ENCODE peak calls at places on chromosomes 12 and 14, in four cellular contexts. H is IMR-90, N is keratinocyte, L is K562. M is an unnamed sample.

GRCh38 chr14:89256273-89256672 is 160.8 kb downstream of the FOXN3 start:
- DNase-seq in H (no peak), N (no peak), L (no peak), M (no peak)

GRCh38 chr12:51871918-51872688 is 15.8 kb upstream of the ANKRD33 start:
- DNase-seq in H (no peak), N (no peak), L (peak; percentile 23), M (no peak)

GRCh38 chr12:118840399-118840798 is 140.9 kb upstream of the SRRM4 start:
- DNase-seq in H (no peak), N (no peak), L (peak; percentile 6), M (no peak)

GRCh38 chr14:96071561-96071960 is 32.4 kb downstream of the C14orf132 start:
- DNase-seq in H (no peak), N (no peak), L (no peak), M (no peak)

GRCh38 chr12:131443019-131444000 is 267.6 kb upstream of the SFSWAP start:
- DNase-seq in H (no peak), N (no peak), L (no peak), M (no peak)

GRCh38 chr12:94622475-94622874 is 27.9 kb downstream of the TMCC3 start:
- DNase-seq in H (no peak), N (no peak), L (no peak), M (peak; percentile 93)

GRCh38 chr12:108694812-108695278 is 36.5 kb downstream of the CORO1C start:
- DNase-seq in H (peak; percentile 74), N (peak; percentile 68), L (no peak), M (peak; percentile 53)

GRCh38 chr12:51823875-51824565 is 24.5 kb downstream of the FIGNL2 start:
- DNase-seq in H (peak; percentile 73), N (no peak), L (peak; percentile 48), M (peak; percentile 55)

GRCh38 chr12:124633269-124633953 is 66.0 kb upstream of the NCOR2 start:
- DNase-seq in H (peak; percentile 73), N (no peak), L (no peak), M (no peak)

GRCh38 chr14:22255042-22255441 is 334.0 kb downstream of the DAD1 start:
- DNase-seq in H (no peak), N (no peak), L (no peak), M (no peak)

GRCh38 chr12:127559349-127560040 is 707.5 kb upstream of the TMEM132C start:
- DNase-seq in H (peak; percentile 94), N (peak; percentile 5), L (peak; percentile 11), M (peak; percentile 1)

GRCh38 chr14:86035882-86036281 is 505.9 kb downstream of the FLRT2 start:
- DNase-seq in H (no peak), N (no peak), L (no peak), M (no peak)

GRCh38 chr12:111636209-111636928 is 37.3 kb upstream of the ATXN2 start:
- DNase-seq in H (peak; percentile 54), N (no peak), L (peak; percentile 81), M (peak; percentile 55)

GRCh38 chr12:116318738-116319050 is 41.2 kb upstream of the MED13L start:
- DNase-seq in H (no peak), N (no peak), L (no peak), M (no peak)

GRCh38 chr12:82862069-82862841 is 175.5 kb downstream of the TMTC2 start:
- DNase-seq in H (peak; percentile 2), N (no peak), L (no peak), M (peak; percentile 77)

DNA sequence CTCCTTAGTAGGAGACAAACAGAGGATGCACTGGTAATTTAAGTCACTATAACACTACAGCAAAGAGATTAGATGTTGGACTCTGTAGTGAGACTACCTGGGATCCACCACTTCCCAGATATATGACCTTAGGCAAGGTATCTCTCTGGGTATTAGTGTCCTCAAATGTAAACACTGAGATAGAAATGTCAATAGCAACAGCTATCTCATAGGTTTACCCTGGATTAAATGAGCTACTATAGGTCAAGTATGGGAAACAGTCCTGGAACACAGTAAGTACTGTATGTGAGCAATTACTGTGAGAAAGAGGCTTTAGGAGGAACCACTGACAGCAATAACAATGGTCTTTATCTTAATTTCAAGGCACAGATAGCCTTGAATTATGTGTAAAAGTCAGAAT is 214.5 kb downstream of the NOVA1 start:
- DNase-seq in H (no peak), N (no peak), L (no peak), M (no peak)
- H3K9me3 ChIP-seq in H (no peaks in the 10 kb centered on the region), N (no peaks in the 10 kb centered on the region), L (no peaks in the 10 kb centered on the region), M (no peaks in the 10 kb centered on the region)

GRCh38 chr14:75259946-75260545 is 18.6 kb upstream of the FOS start:
- DNase-seq in H (no peak), N (no peak), L (no peak), M (no peak)
- H3K4me1 ChIP-seq in H (peaks cover 8% of the 10 kb centered on the region), N (peaks cover 53% of the 10 kb centered on the region), L (peaks cover 16% of the 10 kb centered on the region), M (peaks cover 26% of the 10 kb centered on the region)

GRCh38 chr12:57521475-57522018 is 1.1 kb upstream of the MBD6 start:
- DNase-seq in H (peak; percentile 61), N (no peak), L (no peak), M (no peak)
- H3K9me1 ChIP-seq in H (peaks cover 14% of the 10 kb centered on the region), N (peaks cover 2% of the 10 kb centered on the region), L (peaks cover 7% of the 10 kb centered on the region), M (no peaks in the 10 kb centered on the region)

GRCh38 chr12:30779178-30779577 is 24.4 kb upstream of the CAPRIN2 start:
- DNase-seq in H (no peak), N (no peak), L (no peak), M (no peak)
- H3K9me3 ChIP-seq in H (no peaks in the 10 kb centered on the region), N (no peaks in the 10 kb centered on the region), L (peaks cover 11% of the 10 kb centered on the region), M (no peaks in the 10 kb centered on the region)

GRCh38 chr14:104081493-104081835 is 4.0 kb upstream of the ASPG start:
- DNase-seq in H (no peak), N (no peak), L (no peak), M (no peak)

GRCh38 chr14:104082807-104083206 is 2.7 kb upstream of the ASPG start:
- DNase-seq in H (no peak), N (no peak), L (no peak), M (no peak)

GRCh38 chr14:104084251-104085002 is 1.1 kb upstream of the ASPG start:
- DNase-seq in H (no peak), N (no peak), L (no peak), M (no peak)

GRCh38 chr14:104080557-104081492 is 4.7 kb upstream of the ASPG start:
- DNase-seq in H (no peak), N (no peak), L (no peak), M (no peak)

DNA sequence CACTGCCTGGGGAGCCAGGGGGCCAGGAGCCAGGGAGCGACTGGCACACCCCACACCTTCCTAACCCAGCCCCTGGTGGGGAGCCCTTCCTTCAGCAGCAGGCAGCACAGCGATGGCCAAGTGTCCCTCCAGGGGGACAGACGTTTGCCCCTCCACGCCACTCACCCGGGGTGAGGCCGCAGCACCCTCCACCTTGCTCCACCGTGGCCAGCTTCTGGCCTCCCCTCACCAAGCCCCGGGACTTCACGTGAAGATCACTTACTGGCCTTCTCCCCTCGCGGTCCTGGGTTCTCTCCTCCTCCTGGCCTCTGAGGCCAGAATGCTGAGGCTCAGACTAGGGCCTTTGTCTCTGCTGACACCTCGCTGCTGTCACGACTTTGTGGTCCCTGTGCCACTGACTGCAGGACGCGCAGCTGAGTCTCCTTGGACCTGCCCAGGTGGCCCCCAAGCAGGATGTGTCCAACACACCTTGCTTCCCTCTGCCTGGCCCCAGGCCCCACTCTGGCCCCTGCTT is 3.5 kb upstream of the ASPG start:
- DNase-seq in H (no peak), N (no peak), L (no peak), M (no peak)
- H3K4me1 ChIP-seq in H (no peaks in the 10 kb centered on the region), N (no peaks in the 10 kb centered on the region), L (no peaks in the 10 kb centered on the region), M (no peaks in the 10 kb centered on the region)

GRCh38 chr12:98438826-98439225 is 76.6 kb upstream of the TMPO start:
- DNase-seq in H (no peak), N (no peak), L (no peak), M (no peak)

GRCh38 chr12:98440165-98440581 is 75.2 kb upstream of the TMPO start:
- DNase-seq in H (peak; percentile 95), N (peak; percentile 35), L (peak; percentile 87), M (peak; percentile 95)

DNA sequence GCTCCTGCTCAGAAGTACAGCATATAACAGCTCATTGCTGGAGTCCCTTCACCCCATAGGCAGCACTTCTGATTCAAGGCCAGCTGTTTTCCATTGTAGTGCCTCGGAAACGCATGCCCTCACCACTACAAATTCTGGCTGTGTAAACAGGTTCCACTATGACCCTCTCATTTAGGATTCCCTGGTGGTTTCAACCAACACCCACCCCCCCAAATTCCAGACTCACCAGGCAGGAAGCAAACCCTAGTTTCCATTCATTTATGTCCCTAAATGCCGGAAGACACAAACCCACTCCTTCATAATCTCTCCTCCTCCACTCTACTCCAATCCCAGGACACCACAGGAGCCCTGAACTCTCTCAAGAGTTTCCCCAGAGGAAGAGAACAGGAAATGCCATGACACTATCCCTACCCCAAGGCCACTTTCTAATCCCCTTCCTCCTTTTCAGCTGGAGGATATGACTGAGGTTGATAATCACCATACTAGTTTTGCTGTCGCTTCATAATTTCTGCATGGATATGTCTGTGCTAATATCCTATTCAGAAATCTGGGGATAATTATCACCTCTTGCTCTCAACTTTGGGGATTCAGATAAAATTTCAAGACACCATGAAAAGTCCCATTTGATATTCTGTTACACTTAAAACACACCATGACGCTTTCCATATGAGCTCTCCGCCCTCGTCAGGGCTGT is 75.8 kb upstream of the TMPO start:
- DNase-seq in H (no peak), N (no peak), L (no peak), M (peak; percentile 79)
- H3K9me1 ChIP-seq in H (no peaks in the 10 kb centered on the region), N (no peaks in the 10 kb centered on the region), L (no peaks in the 10 kb centered on the region), M (no peaks in the 10 kb centered on the region)

DNA sequence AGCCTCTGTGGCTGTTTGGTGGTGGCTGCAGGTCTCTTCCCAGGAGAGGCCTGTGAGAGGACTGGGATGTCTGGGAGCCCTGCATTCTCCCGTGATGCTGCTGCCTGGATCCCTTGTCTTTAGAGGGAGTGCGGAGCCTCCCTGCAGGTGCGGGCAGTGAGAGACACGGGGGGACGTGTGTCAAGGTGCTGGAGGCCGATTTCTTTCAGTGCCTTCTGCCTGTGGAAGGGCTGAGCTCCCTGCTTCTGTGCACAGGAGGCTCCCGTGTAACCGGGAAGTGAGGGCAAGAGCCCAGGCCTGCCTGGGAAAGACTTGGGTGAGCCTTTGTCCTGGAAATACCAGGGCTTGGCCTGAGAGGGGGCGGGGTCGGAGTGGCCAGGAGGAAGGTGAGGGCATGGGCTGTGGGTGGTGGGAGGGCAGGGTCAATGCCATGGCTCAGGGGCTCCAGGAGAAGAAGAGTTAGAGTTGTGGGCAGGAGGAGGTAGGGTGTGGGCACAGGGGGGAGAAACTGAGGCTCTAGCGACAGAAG is 372.2 kb downstream of the TMEM121 start:
- DNase-seq in H (no peak), N (no peak), L (peak; percentile 1), M (no peak)
- H3K9me3 ChIP-seq in H (peaks cover 47% of the 10 kb centered on the region), N (peaks cover 8% of the 10 kb centered on the region), L (no peaks in the 10 kb centered on the region), M (peaks cover 2% of the 10 kb centered on the region)